ENCODE peak calls at places on chromosomes 11 and 22, in seven cellular contexts. V is HS-27A, I is HEK293T, P is sciatic nerve, W is HS-5, Y is B cell, Q is colonic mucosa. M is an unnamed sample.

GRCh38 chr11:133078591-133079179 is 453.6 kb downstream of the OPCML start:
- DNase-seq in V (no peak), I (peak), P (no peak), W (peak), Y (no peak), Q (no peak), M (peak)

GRCh38 chr11:30936476-30936875 is 350.3 kb upstream of the MPPED2 start:
- DNase-seq in V (no peak), I (no peak), P (no peak), W (no peak), Y (no peak), Q (no peak), M (peak)

GRCh38 chr11:46279393-46280099 is 2.1 kb downstream of the CREB3L1 start:
- DNase-seq in V (no peak), I (no peak), P (no peak), W (no peak), Y (no peak), Q (peak), M (peak)

GRCh38 chr11:71946144-71946571 is 17.3 kb downstream of the RNF121 start:
- DNase-seq in V (peak), I (no peak), P (no peak), W (no peak), Y (no peak), Q (no peak), M (peak)

GRCh38 chr11:72758690-72759389 is 6.6 kb upstream of the ARAP1 start:
- DNase-seq in V (no peak), I (peak), P (peak), W (no peak), Y (no peak), Q (peak), M (no peak)

GRCh38 chr11:134069426-134069921 is 602 bp downstream of the JAM3 start:
- DNase-seq in V (no peak), I (peak), P (peak), W (no peak), Y (peak), Q (no peak), M (peak)

GRCh38 chr11:36243641-36244040 is 45.6 kb downstream of the COMMD9 start:
- DNase-seq in V (no peak), I (no peak), P (no peak), W (no peak), Y (no peak), Q (no peak), M (no peak)

GRCh38 chr22:30250713-30251267 is 4.2 kb upstream of the LIF start:
- DNase-seq in V (no peak), I (no peak), P (no peak), W (peak), Y (no peak), Q (no peak), M (peak)

GRCh38 chr11:129611661-129612566 is 203.7 kb upstream of the TMEM45B start:
- DNase-seq in V (no peak), I (no peak), P (no peak), W (no peak), Y (no peak), Q (no peak), M (peak)

GRCh38 chr22:22935546-22936157 is 48.0 kb downstream of the IGLL5 start:
- DNase-seq in V (no peak), I (no peak), P (no peak), W (no peak), Y (peak), Q (no peak), M (no peak)

GRCh38 chr22:31344369-31345330 is 1.5 kb downstream of the PATZ1 start:
- DNase-seq in V (no peak), I (no peak), P (peak), W (no peak), Y (peak), Q (peak), M (peak)

GRCh38 chr11:2204361-2205213 is 33.0 kb upstream of the TH start:
- DNase-seq in V (no peak), I (no peak), P (peak), W (no peak), Y (no peak), Q (peak), M (no peak)

GRCh38 chr11:9003573-9004309 is at the start of gene NRIP3:
- DNase-seq in V (peak), I (peak), P (peak), W (peak), Y (peak), Q (peak), M (peak)

GRCh38 chr11:57597971-57598830 is 716 bp downstream of the SERPING1 start:
- DNase-seq in V (no peak), I (peak), P (peak), W (no peak), Y (no peak), Q (peak), M (peak)

GRCh38 chr11:44923796-44924195 is 26.9 kb downstream of the TP53I11 start:
- DNase-seq in V (no peak), I (no peak), P (no peak), W (no peak), Y (no peak), Q (no peak), M (no peak)

M was measured in GM23248.